ENCODE peak calls at places on chromosomes 3 and 15, in seven cellular contexts. One of them, this sample, is unnamed.

GRCh38 chr3:179182892-179183291 is 34.7 kb downstream of the PIK3CA start:
- DNase-seq in NCI-H2029: no peak
- DNase-seq in activated T-cell treated with anti-CD3 and anti-CD28 coated beads, Interleukin-2, amount 50 U/mL, for 48 hours: no peak
- DNase-seq in ovary: no peak
- DNase-seq in EH: no peak
- DNase-seq in NCI-H1105: no peak
- DNase-seq in HuH-7.5: no peak
- DNase-seq in this sample: no peak

GRCh38 chr3:105365536-105366301 is 990 bp upstream of the ALCAM start:
- DNase-seq in EH: peak
- DNase-seq in NCI-H1105: no peak
- DNase-seq in activated T-cell treated with anti-CD3 and anti-CD28 coated beads, Interleukin-2, amount 50 U/mL, for 48 hours: no peak
- DNase-seq in HuH-7.5: peak
- DNase-seq in ovary: peak
- DNase-seq in NCI-H2029: no peak
- DNase-seq in this sample: no peak

GRCh38 chr15:89127054-89127702 is 38.9 kb downstream of the ABHD2 start:
- DNase-seq in NCI-H2029: no peak
- DNase-seq in ovary: no peak
- DNase-seq in activated T-cell treated with anti-CD3 and anti-CD28 coated beads, Interleukin-2, amount 50 U/mL, for 48 hours: peak
- DNase-seq in HuH-7.5: no peak
- DNase-seq in EH: no peak
- DNase-seq in NCI-H1105: no peak
- DNase-seq in this sample: no peak

GRCh38 chr15:77327168-77327567 is 92.7 kb downstream of the PEAK1 start:
- DNase-seq in activated T-cell treated with anti-CD3 and anti-CD28 coated beads, Interleukin-2, amount 50 U/mL, for 48 hours: no peak
- DNase-seq in ovary: no peak
- DNase-seq in NCI-H2029: no peak
- DNase-seq in EH: peak
- DNase-seq in NCI-H1105: no peak
- DNase-seq in HuH-7.5: no peak
- DNase-seq in this sample: no peak

GRCh38 chr15:34812369-34812768 is 17.0 kb upstream of the ACTC1 start:
- DNase-seq in NCI-H1105: no peak
- DNase-seq in activated T-cell treated with anti-CD3 and anti-CD28 coated beads, Interleukin-2, amount 50 U/mL, for 48 hours: no peak
- DNase-seq in HuH-7.5: no peak
- DNase-seq in NCI-H2029: no peak
- DNase-seq in ovary: no peak
- DNase-seq in EH: peak
- DNase-seq in this sample: no peak

GRCh38 chr3:101940521-101940992 is 91.2 kb downstream of the NFKBIZ start:
- DNase-seq in HuH-7.5: no peak
- DNase-seq in NCI-H2029: no peak
- DNase-seq in NCI-H1105: no peak
- DNase-seq in ovary: no peak
- DNase-seq in EH: peak
- DNase-seq in activated T-cell treated with anti-CD3 and anti-CD28 coated beads, Interleukin-2, amount 50 U/mL, for 48 hours: no peak
- DNase-seq in this sample: peak

GRCh38 chr3:53154731-53155320 is 6.2 kb upstream of the PRKCD start:
- DNase-seq in NCI-H1105: no peak
- DNase-seq in EH: no peak
- DNase-seq in ovary: no peak
- DNase-seq in NCI-H2029: no peak
- DNase-seq in activated T-cell treated with anti-CD3 and anti-CD28 coated beads, Interleukin-2, amount 50 U/mL, for 48 hours: no peak
- DNase-seq in HuH-7.5: no peak
- DNase-seq in this sample: no peak

GRCh38 chr15:98281130-98281529 is 320.6 kb downstream of the ARRDC4 start:
- DNase-seq in NCI-H1105: no peak
- DNase-seq in ovary: no peak
- DNase-seq in activated T-cell treated with anti-CD3 and anti-CD28 coated beads, Interleukin-2, amount 50 U/mL, for 48 hours: no peak
- DNase-seq in NCI-H2029: no peak
- DNase-seq in EH: no peak
- DNase-seq in HuH-7.5: no peak
- DNase-seq in this sample: no peak

GRCh38 chr3:105970283-105970682 is 101.5 kb upstream of the CBLB start:
- DNase-seq in HuH-7.5: peak
- DNase-seq in activated T-cell treated with anti-CD3 and anti-CD28 coated beads, Interleukin-2, amount 50 U/mL, for 48 hours: no peak
- DNase-seq in EH: peak
- DNase-seq in NCI-H1105: no peak
- DNase-seq in ovary: no peak
- DNase-seq in NCI-H2029: no peak
- DNase-seq in this sample: no peak

GRCh38 chr15:73125219-73125618 is 73.0 kb downstream of the NEO1 start:
- DNase-seq in activated T-cell treated with anti-CD3 and anti-CD28 coated beads, Interleukin-2, amount 50 U/mL, for 48 hours: no peak
- DNase-seq in EH: no peak
- DNase-seq in NCI-H1105: no peak
- DNase-seq in ovary: no peak
- DNase-seq in NCI-H2029: no peak
- DNase-seq in HuH-7.5: no peak
- DNase-seq in this sample: no peak

GRCh38 chr3:171125010-171125409 is 98.5 kb upstream of the SLC2A2 start:
- DNase-seq in NCI-H2029: no peak
- DNase-seq in NCI-H1105: no peak
- DNase-seq in ovary: no peak
- DNase-seq in HuH-7.5: no peak
- DNase-seq in EH: peak
- DNase-seq in activated T-cell treated with anti-CD3 and anti-CD28 coated beads, Interleukin-2, amount 50 U/mL, for 48 hours: no peak
- DNase-seq in this sample: no peak

GRCh38 chr3:11186318-11186692 is 32.0 kb downstream of the HRH1 start:
- DNase-seq in HuH-7.5: no peak
- DNase-seq in NCI-H1105: no peak
- DNase-seq in NCI-H2029: no peak
- DNase-seq in activated T-cell treated with anti-CD3 and anti-CD28 coated beads, Interleukin-2, amount 50 U/mL, for 48 hours: no peak
- DNase-seq in ovary: no peak
- DNase-seq in EH: no peak
- DNase-seq in this sample: no peak

GRCh38 chr3:121111914-121112612 is 204.1 kb downstream of the STXBP5L start:
- DNase-seq in NCI-H1105: no peak
- DNase-seq in NCI-H2029: no peak
- DNase-seq in ovary: no peak
- DNase-seq in HuH-7.5: no peak
- DNase-seq in EH: no peak
- DNase-seq in activated T-cell treated with anti-CD3 and anti-CD28 coated beads, Interleukin-2, amount 50 U/mL, for 48 hours: no peak
- DNase-seq in this sample: no peak

GRCh38 chr3:71710906-71711494 is 14.2 kb downstream of the EIF4E3 start:
- DNase-seq in HuH-7.5: peak
- DNase-seq in activated T-cell treated with anti-CD3 and anti-CD28 coated beads, Interleukin-2, amount 50 U/mL, for 48 hours: no peak
- DNase-seq in NCI-H2029: peak
- DNase-seq in NCI-H1105: peak
- DNase-seq in EH: peak
- DNase-seq in ovary: no peak
- DNase-seq in this sample: no peak

GRCh38 chr3:58888087-58888486 is 161.7 kb downstream of the CFAP20DC start:
- DNase-seq in HuH-7.5: no peak
- DNase-seq in activated T-cell treated with anti-CD3 and anti-CD28 coated beads, Interleukin-2, amount 50 U/mL, for 48 hours: no peak
- DNase-seq in NCI-H1105: no peak
- DNase-seq in NCI-H2029: no peak
- DNase-seq in EH: no peak
- DNase-seq in ovary: no peak
- DNase-seq in this sample: no peak

GRCh38 chr15:43776718-43777292 is at the start of gene ELL3:
- DNase-seq in activated T-cell treated with anti-CD3 and anti-CD28 coated beads, Interleukin-2, amount 50 U/mL, for 48 hours: peak
- DNase-seq in NCI-H1105: peak
- DNase-seq in HuH-7.5: no peak
- DNase-seq in NCI-H2029: peak
- DNase-seq in EH: peak
- DNase-seq in ovary: peak
- DNase-seq in this sample: peak

GRCh38 chr3:51968175-51968681 is 974 bp upstream of the PCBP4 start:
- DNase-seq in activated T-cell treated with anti-CD3 and anti-CD28 coated beads, Interleukin-2, amount 50 U/mL, for 48 hours: no peak
- DNase-seq in EH: peak
- DNase-seq in NCI-H2029: no peak
- DNase-seq in HuH-7.5: no peak
- DNase-seq in ovary: no peak
- DNase-seq in NCI-H1105: no peak
- DNase-seq in this sample: peak

GRCh38 chr15:48283361-48284157 is 47.7 kb upstream of the DUT start:
- DNase-seq in NCI-H1105: no peak
- DNase-seq in ovary: no peak
- DNase-seq in HuH-7.5: no peak
- DNase-seq in EH: no peak
- DNase-seq in activated T-cell treated with anti-CD3 and anti-CD28 coated beads, Interleukin-2, amount 50 U/mL, for 48 hours: no peak
- DNase-seq in NCI-H2029: no peak
- DNase-seq in this sample: no peak

This sample was measured in left cardiac atrium.